ENCODE peak calls at places on chromosomes 11 and 22, in nine cellular contexts. W is fibroblast of mammary gland; R is OCI-M1; F is EL; Y is stimulated activated CD4-positive, alpha-beta T cell treated with anti-CD3 and anti-CD28 coated beads, Interleukin-12 subunit alpha, Interleukin-12 subunit beta, amount 100 ng/mL, for 24 hours; K is HFF-Myc; O is mammary epithelial cell; G is COR-L47; P is CD4-positive, alpha-beta memory T cell. T is an unnamed sample.

GRCh38 chr22:39528681-39529486 is 3.7 kb downstream of the RPS19BP1 start:
- DNase-seq in W (peak; percentile 92), R (peak; percentile 93), F (peak; percentile 86), Y (peak; percentile 82), K (peak; percentile 79), O (peak; percentile 85), G (peak; percentile 96), P (peak; percentile 92), T (peak; percentile 91)

GRCh38 chr11:82718307-82718706 is 15.4 kb downstream of the FAM181B start:
- DNase-seq in W (peak; percentile 49), R (peak; percentile 90), F (peak; percentile 52), Y (no peak), K (peak; percentile 37), O (peak; percentile 54), G (peak; percentile 57), P (no peak), T (peak; percentile 38)

GRCh38 chr11:45655831-45656230 is 9.6 kb downstream of the CHST1 start:
- DNase-seq in W (no peak), R (no peak), F (no peak), Y (no peak), K (no peak), O (no peak), G (no peak), P (no peak), T (no peak)

GRCh38 chr11:114892381-114893197 is 214.3 kb downstream of the NXPE2 start:
- DNase-seq in W (no peak), R (peak; percentile 51), F (no peak), Y (no peak), K (no peak), O (no peak), G (no peak), P (no peak), T (no peak)

GRCh38 chr11:95337175-95337957 is 106.4 kb upstream of the SESN3 start:
- DNase-seq in W (peak; percentile 73), R (no peak), F (peak; percentile 23), Y (peak; percentile 17), K (peak; percentile 36), O (peak; percentile 90), G (no peak), P (peak; percentile 38), T (peak; percentile 77)

GRCh38 chr22:47276219-47276843 is 513.9 kb downstream of the TBC1D22A start:
- DNase-seq in W (no peak), R (no peak), F (no peak), Y (no peak), K (no peak), O (no peak), G (no peak), P (no peak), T (no peak)

GRCh38 chr11:127651175-127651887 is 650.8 kb upstream of the KIRREL3 start:
- DNase-seq in W (peak; percentile 28), R (no peak), F (peak; percentile 70), Y (no peak), K (peak; percentile 19), O (peak; percentile 73), G (no peak), P (no peak), T (no peak)

GRCh38 chr11:12205330-12205729 is 94.9 kb downstream of the MICAL2 start:
- DNase-seq in W (peak; percentile 86), R (no peak), F (peak; percentile 66), Y (no peak), K (no peak), O (no peak), G (no peak), P (no peak), T (no peak)

GRCh38 chr22:41217553-41218157 is 12.5 kb downstream of the L3MBTL2 start:
- DNase-seq in W (peak; percentile 77), R (peak; percentile 71), F (peak; percentile 61), Y (no peak), K (no peak), O (no peak), G (no peak), P (peak; percentile 55), T (peak; percentile 62)

GRCh38 chr11:71563401-71563800 is 2.0 kb upstream of the KRTAP5-10 start:
- DNase-seq in W (peak; percentile 69), R (peak; percentile 95), F (peak; percentile 62), Y (no peak), K (no peak), O (peak; percentile 55), G (peak; percentile 30), P (no peak), T (no peak)

GRCh38 chr11:59756496-59756840 is 1.3 kb downstream of the STX3 start:
- DNase-seq in W (peak; percentile 55), R (no peak), F (peak; percentile 37), Y (no peak), K (no peak), O (peak; percentile 67), G (no peak), P (no peak), T (no peak)

GRCh38 chr11:1435820-1436467 is 46.2 kb downstream of the BRSK2 start:
- DNase-seq in W (no peak), R (no peak), F (no peak), Y (no peak), K (no peak), O (no peak), G (peak; percentile 88), P (no peak), T (no peak)

GRCh38 chr11:12446863-12447262 is 69.5 kb downstream of the PARVA start:
- DNase-seq in W (no peak), R (no peak), F (no peak), Y (no peak), K (no peak), O (peak; percentile 8), G (no peak), P (no peak), T (no peak)

GRCh38 chr22:46193898-46194310 is 43.6 kb downstream of the PPARA start:
- DNase-seq in W (no peak), R (peak; percentile 87), F (no peak), Y (no peak), K (no peak), O (no peak), G (no peak), P (no peak), T (no peak)

GRCh38 chr11:74739546-74740270 is 8.5 kb upstream of the CHRDL2 start:
- DNase-seq in W (peak; percentile 70), R (peak; percentile 94), F (peak; percentile 69), Y (no peak), K (no peak), O (peak; percentile 60), G (peak; percentile 35), P (no peak), T (peak; percentile 5)

GRCh38 chr11:77065878-77066228 is 918 bp upstream of the CAPN5 start:
- DNase-seq in W (peak; percentile 73), R (no peak), F (peak; percentile 49), Y (no peak), K (no peak), O (no peak), G (no peak), P (no peak), T (no peak)

GRCh38 chr11:80330302-80330701 is 889.5 kb upstream of the TENM4 start:
- DNase-seq in W (peak; percentile 44), R (peak; percentile 71), F (no peak), Y (no peak), K (no peak), O (peak; percentile 48), G (no peak), P (no peak), T (no peak)

GRCh38 chr11:128098840-128099239 is 488.5 kb downstream of the ETS1 start:
- DNase-seq in W (no peak), R (no peak), F (no peak), Y (no peak), K (no peak), O (no peak), G (no peak), P (no peak), T (no peak)

GRCh38 chr11:114157476-114158050 is 98.1 kb downstream of the ZBTB16 start:
- DNase-seq in W (no peak), R (no peak), F (no peak), Y (no peak), K (no peak), O (no peak), G (no peak), P (no peak), T (no peak)